ENCODE peak calls at places on chromosomes 12 and 14, in eight cellular contexts. B is ascending aorta; Z is left lung; O is uterus; D is tibial artery; Q is CD8-positive, alpha-beta T cell; T is cardiac muscle cell; P is lung. Y is an unnamed sample.

GRCh38 chr14:58901826-58902225 is 264.1 kb downstream of the DACT1 start:
- DNase-seq in D (no peak), P (no peak), O (no peak), T (no peak), Z (no peak), B (no peak), Q (no peak), Y (no peak)

GRCh38 chr14:20343855-20344205 is 395 bp downstream of the PARP2 start:
- DNase-seq in Z (no peak), T (no peak), Q (no peak), P (no peak), O (no peak), B (no peak), D (no peak), Y (no peak)

GRCh38 chr12:89565002-89565401 is 39.2 kb upstream of the POC1B start:
- DNase-seq in Z (no peak), P (no peak), D (no peak), T (no peak), B (no peak), Q (no peak), O (no peak), Y (no peak)

GRCh38 chr12:8996682-8997405 is 7.5 kb downstream of the KLRG1 start:
- DNase-seq in T (no peak), D (no peak), O (no peak), B (no peak), P (no peak), Q (peak; percentile 23), Z (no peak), Y (no peak)

GRCh38 chr14:103527408-103528157 is 1.4 kb upstream of the TRMT61A start:
- DNase-seq in B (no peak), Z (no peak), Q (no peak), T (no peak), P (no peak), O (peak; percentile 20), D (no peak), Y (no peak)

GRCh38 chr12:8648598-8649205 is 13.9 kb downstream of the MFAP5 start:
- DNase-seq in Z (no peak), B (no peak), D (no peak), P (no peak), O (no peak), Q (peak; percentile 26), T (no peak), Y (no peak)

GRCh38 chr12:48118491-48118890 is 673 bp upstream of the PFKM start:
- DNase-seq in Z (no peak), T (peak; percentile 8), B (no peak), Q (no peak), D (no peak), P (no peak), O (no peak), Y (no peak)

GRCh38 chr12:92338671-92339070 is 193.0 kb upstream of the BTG1 start:
- DNase-seq in D (no peak), B (no peak), Q (no peak), T (no peak), Z (no peak), P (no peak), O (no peak), Y (no peak)

GRCh38 chr12:54711664-54712063 is 63.5 kb upstream of the DCD start:
- DNase-seq in Q (no peak), P (no peak), T (no peak), D (no peak), B (no peak), Z (no peak), O (no peak), Y (no peak)

GRCh38 chr12:70609203-70609602 is 28.0 kb downstream of the PTPRB start:
- DNase-seq in Z (no peak), D (no peak), B (no peak), P (no peak), Q (no peak), T (peak; percentile 7), O (no peak), Y (no peak)

GRCh38 chr12:20314325-20314724 is 54.0 kb upstream of the PDE3A start:
- DNase-seq in Z (no peak), D (no peak), Q (no peak), O (no peak), T (no peak), P (no peak), B (no peak), Y (no peak)

GRCh38 chr14:32594766-32595165 is 265.7 kb downstream of the AKAP6 start:
- DNase-seq in B (no peak), D (no peak), P (no peak), O (no peak), Z (no peak), T (no peak), Q (no peak), Y (no peak)

GRCh38 chr14:96056509-96057422 is 17.6 kb downstream of the C14orf132 start:
- DNase-seq in Q (no peak), P (no peak), D (peak; percentile 27), O (no peak), B (no peak), Z (no peak), T (no peak), Y (no peak)

GRCh38 chr14:105912641-105913180 is 386.3 kb downstream of the TMEM121 start:
- DNase-seq in D (no peak), P (no peak), T (no peak), B (no peak), O (no peak), Q (no peak), Z (peak; percentile 49), Y (no peak)

GRCh38 chr12:49369723-49370145 is 2.5 kb downstream of the SPATS2 start:
- DNase-seq in T (peak; percentile 55), O (peak; percentile 27), Z (no peak), P (no peak), B (no peak), Q (no peak), D (no peak), Y (no peak)
- TF ChIP-seq CTCF in T (peak; percentile 55), O (peak; percentile 49), Z (no peak), P (no peak), B (peak; percentile 36), Q (no peak), D (peak; percentile 27), Y (peak; percentile 14)

DNA sequence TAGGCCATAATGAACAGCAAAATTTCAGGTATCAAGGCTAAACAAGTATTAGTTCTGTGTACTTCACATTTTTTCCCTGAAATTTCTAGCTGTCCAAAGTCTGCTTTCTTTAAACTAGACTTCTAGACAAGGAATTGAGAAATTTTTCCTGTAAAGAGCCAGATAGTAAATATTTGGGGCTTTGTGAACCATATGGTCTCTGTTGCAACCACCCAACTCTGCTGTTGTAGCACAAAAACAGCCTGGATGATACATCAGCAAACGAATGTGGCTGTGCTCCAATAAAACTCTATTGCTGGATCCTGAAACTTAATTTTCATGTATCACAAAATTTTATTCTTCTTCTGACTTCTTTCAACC is 95.9 kb upstream of the SLC38A4 start:
- DNase-seq in Q (no peak), P (no peak), Z (no peak), D (no peak), O (no peak), T (no peak), B (no peak), Y (no peak)
- H3K27ac ChIP-seq in Q (no peak overlapping the region), P (no peak overlapping the region), Z (peak overlapping the region; percentile 36), D (no peak overlapping the region), O (no peak overlapping the region), T (no peak overlapping the region), B (no peak overlapping the region), Y (peak overlapping the region; percentile 56)

DNA sequence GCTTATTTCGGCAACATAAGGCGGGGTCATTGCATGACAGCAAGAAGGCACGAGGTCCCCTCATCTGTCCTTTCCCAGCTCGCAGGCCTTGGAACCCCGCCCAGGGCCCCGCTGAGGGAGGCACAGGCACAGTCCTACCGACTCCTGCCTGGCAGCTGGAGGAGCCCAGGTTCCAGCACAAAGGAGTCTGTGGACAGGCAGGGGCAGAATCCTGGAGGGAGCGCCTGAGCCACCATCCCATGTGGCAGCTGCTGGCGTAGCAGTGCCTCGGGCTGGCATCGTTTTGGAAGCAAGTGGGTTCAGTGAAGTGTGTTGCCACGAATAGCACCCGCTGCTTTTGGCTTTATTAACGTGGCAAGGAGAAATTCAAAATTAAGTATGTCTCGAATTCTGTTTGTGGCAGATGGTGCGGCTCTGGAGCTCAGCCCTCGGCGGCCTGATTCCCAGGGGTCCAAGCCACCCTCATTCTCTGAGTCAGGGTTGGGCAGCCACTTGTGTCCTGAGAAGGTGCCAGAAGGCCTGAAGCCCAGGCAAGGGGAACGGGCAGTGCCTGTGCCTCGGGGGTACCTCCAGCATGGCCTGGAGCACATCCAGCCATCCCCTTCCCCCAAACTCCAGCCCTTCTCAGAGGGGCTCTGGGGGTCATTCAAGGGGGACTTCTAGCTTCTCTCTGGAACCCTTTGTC is 35.9 kb downstream of the SLC8B1 start:
- DNase-seq in T (no peak), B (peak; percentile 40), D (peak; percentile 92), Q (no peak), P (no peak), O (peak; percentile 37), Z (peak; percentile 55), Y (no peak)
- TF ChIP-seq CTCF in T (no peak), B (peak; percentile 24), D (peak; percentile 50), Q (no peak), P (no peak), O (no peak), Z (no peak), Y (peak; percentile 13)

GRCh38 chr12:114286145-114286544 is 119.8 kb downstream of the TBX5 start:
- DNase-seq in D (no peak), O (no peak), P (no peak), Q (no peak), B (no peak), T (no peak), Z (no peak), Y (no peak)
- H3K27ac ChIP-seq in D (no peak overlapping the region), O (no peak overlapping the region), P (no peak overlapping the region), Q (no peak overlapping the region), B (no peak overlapping the region), T (no peak overlapping the region), Z (no peak overlapping the region), Y (no peak overlapping the region)

GRCh38 chr14:35121887-35122695 is at the start of the genes PPP2R3C and PRORP:
- DNase-seq in Q (peak; percentile 96), Z (peak; percentile 96), D (peak; percentile 95), B (peak; percentile 74), O (peak; percentile 84), P (peak; percentile 95), T (peak; percentile 96), Y (peak; percentile 67)
- TF ChIP-seq CTCF in Q (no peak), Z (no peak), D (no peak), B (no peak), O (no peak), P (no peak), T (no peak), Y (no peak)

GRCh38 chr12:74801625-74802024 is 264.0 kb downstream of the ATXN7L3B start:
- DNase-seq in Z (no peak), D (no peak), Q (no peak), O (no peak), B (no peak), T (no peak), P (no peak), Y (no peak)
- H3K27ac ChIP-seq in Z (no peak overlapping the region), D (no peak overlapping the region), Q (no peak overlapping the region), O (no peak overlapping the region), B (no peak overlapping the region), T (no peak overlapping the region), P (no peak overlapping the region), Y (no peak overlapping the region)